ENCODE peak calls at places on chromosomes 1 and 21, in ten cellular contexts. J is smooth muscle cell of the brain vasculature; O is RKO; D is HTR-8/SVneo; E is nephron progenitor cell; R is memory B cell; F is heart right ventricle; Y is CD4-positive, alpha-beta memory T cell; X is stimulated activated CD8-positive, alpha-beta memory T cell treated with anti-CD3 and anti-CD28 coated beads, Interleukin-4, amount 100 ng/mL, for 24 hours; C is right lobe of liver. Z is an unnamed sample.

GRCh38 chr1:230113605-230114241 is 46.7 kb downstream of the GALNT2 start:
- DNase-seq in Y (no peak), D (peak; percentile 82), C (peak; percentile 60), E (no peak), J (peak; percentile 73), F (no peak), X (no peak), R (no peak), O (peak; percentile 92), Z (peak; percentile 74)

GRCh38 chr1:109595540-109595939 is 23.9 kb downstream of the GNAT2 start:
- DNase-seq in J (no peak), C (no peak), F (no peak), E (no peak), X (no peak), D (no peak), O (no peak), Y (no peak), R (no peak), Z (no peak)

GRCh38 chr1:39609618-39610331 is 29.7 kb downstream of the HEYL start:
- DNase-seq in O (peak; percentile 54), X (peak; percentile 73), C (peak; percentile 50), R (peak; percentile 72), Y (peak; percentile 55), E (peak; percentile 83), F (peak; percentile 82), J (no peak), D (peak; percentile 51), Z (no peak)

GRCh38 chr1:38026592-38027200 is 14.2 kb downstream of the UTP11 start:
- DNase-seq in X (no peak), F (peak; percentile 35), R (no peak), E (peak; percentile 70), D (no peak), O (peak; percentile 63), J (no peak), Y (peak; percentile 46), C (no peak), Z (peak; percentile 57)

GRCh38 chr1:156768610-156769295 is 1.4 kb downstream of the PRCC start:
- DNase-seq in R (no peak), Y (no peak), J (no peak), E (no peak), D (no peak), X (no peak), C (no peak), F (no peak), O (no peak), Z (no peak)

GRCh38 chr1:154352581-154353459 is 27.5 kb downstream of the ATP8B2 start:
- DNase-seq in C (peak; percentile 68), E (peak; percentile 66), Y (peak; percentile 68), X (no peak), R (no peak), D (no peak), J (no peak), O (no peak), F (peak; percentile 53), Z (no peak)

GRCh38 chr1:39205102-39205780 is 746 bp downstream of the MACF1 start:
- DNase-seq in E (no peak), D (peak; percentile 24), F (no peak), Y (peak; percentile 78), X (peak; percentile 42), C (no peak), R (no peak), O (no peak), J (no peak), Z (peak; percentile 49)

GRCh38 chr1:207887542-207887941 is 23.4 kb downstream of the CD34 start:
- DNase-seq in Y (no peak), F (no peak), J (no peak), O (no peak), D (no peak), E (no peak), R (no peak), X (no peak), C (no peak), Z (no peak)

GRCh38 chr1:245014247-245015029 is 140.3 kb upstream of the KIF26B start:
- DNase-seq in Y (no peak), D (no peak), J (no peak), C (no peak), X (no peak), R (no peak), O (no peak), F (no peak), E (no peak), Z (no peak)

GRCh38 chr21:40049959-40050290 is 182.7 kb downstream of the PCP4 start:
- DNase-seq in R (no peak), D (no peak), Y (no peak), E (no peak), C (no peak), O (no peak), X (no peak), F (no peak), J (no peak), Z (no peak)

GRCh38 chr1:21254335-21254951 is 35.8 kb downstream of the ECE1 start:
- DNase-seq in F (peak; percentile 46), O (no peak), Y (no peak), J (no peak), R (no peak), X (no peak), C (no peak), D (no peak), E (no peak), Z (no peak)

GRCh38 chr1:228163004-228163753 is 2.4 kb upstream of the IBA57 start:
- DNase-seq in O (no peak), C (no peak), X (no peak), D (peak; percentile 53), Y (peak; percentile 44), F (peak; percentile 59), J (no peak), R (no peak), E (no peak), Z (no peak)

GRCh38 chr1:177256153-177256814 is 85.5 kb downstream of the BRINP2 start:
- DNase-seq in E (peak; percentile 65), F (peak; percentile 64), R (no peak), D (peak; percentile 7), O (no peak), Y (no peak), J (peak; percentile 9), C (peak; percentile 70), X (no peak), Z (no peak)

GRCh38 chr1:232344791-232345399 is 285.0 kb downstream of the SIPA1L2 start:
- DNase-seq in D (no peak), R (no peak), C (no peak), F (no peak), J (no peak), X (no peak), O (no peak), E (no peak), Y (no peak), Z (no peak)

GRCh38 chr1:226444901-226445300 is 37.0 kb upstream of the PARP1 start:
- DNase-seq in R (peak; percentile 50), E (no peak), O (no peak), Y (peak; percentile 79), X (peak; percentile 30), J (no peak), F (no peak), C (no peak), D (no peak), Z (no peak)

GRCh38 chr1:8969937-8970336 is 24.3 kb downstream of the CA6 start:
- DNase-seq in X (no peak), E (no peak), D (no peak), J (no peak), R (no peak), F (no peak), C (no peak), O (no peak), Y (no peak), Z (no peak)

GRCh38 chr1:147723691-147724323 is 36.6 kb downstream of the GJA5 start:
- DNase-seq in X (no peak), C (no peak), F (peak; percentile 48), D (peak; percentile 39), O (peak; percentile 24), E (peak; percentile 54), R (no peak), Y (no peak), J (no peak), Z (no peak)

GRCh38 chr21:38760017-38760761 is 45.5 kb upstream of the ETS2 start:
- DNase-seq in X (no peak), D (no peak), O (no peak), E (no peak), Y (no peak), F (no peak), R (no peak), J (no peak), C (no peak), Z (no peak)

GRCh38 chr1:172951728-172952365 is 98.9 kb downstream of the TNFSF18 start:
- DNase-seq in Y (no peak), R (no peak), O (no peak), E (no peak), C (no peak), F (no peak), D (no peak), J (no peak), X (no peak), Z (no peak)

GRCh38 chr1:206021796-206022365 is 1.8 kb downstream of the CTSE start:
- DNase-seq in E (no peak), J (no peak), X (no peak), D (peak; percentile 53), Y (no peak), F (no peak), R (no peak), C (no peak), O (peak; percentile 3), Z (peak; percentile 49)

GRCh38 chr1:84089470-84090261 is 54.4 kb upstream of the PRKACB start:
- DNase-seq in J (no peak), R (no peak), X (no peak), O (peak; percentile 62), E (no peak), D (peak; percentile 34), Y (no peak), C (no peak), F (no peak), Z (no peak)

GRCh38 chr1:15966081-15966955 is 9.6 kb downstream of the ZBTB17 start:
- DNase-seq in J (no peak), F (no peak), C (no peak), O (no peak), R (peak; percentile 71), Y (peak; percentile 79), E (no peak), X (peak; percentile 66), D (no peak), Z (no peak)

GRCh38 chr1:36625959-36626337 is 143.2 kb upstream of the CSF3R start:
- DNase-seq in D (no peak), X (no peak), C (no peak), Y (no peak), E (no peak), O (no peak), R (no peak), J (no peak), F (no peak), Z (no peak)

GRCh38 chr1:65208577-65208976 is 60.6 kb downstream of the AK4 start:
- DNase-seq in C (peak; percentile 89), Y (no peak), E (no peak), J (no peak), O (no peak), X (no peak), F (peak; percentile 27), R (no peak), D (no peak), Z (no peak)

GRCh38 chr1:107897428-107898339 is 67.3 kb downstream of the VAV3 start:
- DNase-seq in Y (no peak), J (no peak), R (peak; percentile 36), X (no peak), E (no peak), F (no peak), D (no peak), O (no peak), C (no peak), Z (no peak)

GRCh38 chr1:229342902-229343587 is at the start of gene CCSAP:
- DNase-seq in D (peak; percentile 35), J (no peak), Y (no peak), F (peak; percentile 63), R (no peak), C (no peak), E (no peak), O (peak; percentile 43), X (peak; percentile 31), Z (peak; percentile 35)

GRCh38 chr1:7962636-7963377 is 1.3 kb downstream of the PARK7 start:
- DNase-seq in D (no peak), C (no peak), R (no peak), F (no peak), J (no peak), X (no peak), Y (no peak), O (peak; percentile 57), E (no peak), Z (no peak)

GRCh38 chr1:36924282-36924791 is 110.0 kb downstream of the GRIK3 start:
- DNase-seq in X (no peak), E (peak; percentile 98), J (no peak), R (peak; percentile 20), C (peak; percentile 58), O (peak; percentile 53), F (peak; percentile 30), Y (no peak), D (peak; percentile 14), Z (peak; percentile 19)

Z was measured in H54.